ENCODE peak calls at places on chromosomes 13 and 19, in ten cellular contexts. One of them, this sample, is unnamed. For H3K4me1, the result is how much of the 10 kb centered on the place peaks cover.

GRCh38 chr13:26964278-26965057 is 203.9 kb upstream of the GPR12 start:
- DNase-seq in CD8-positive, alpha-beta memory T cell: no peak
- DNase-seq in sigmoid colon: no peak
- DNase-seq in heart right ventricle: peak
- DNase-seq in Peyer's patch: no peak
- DNase-seq in ovary: no peak
- DNase-seq in mesenchymal stem cell: peak
- DNase-seq in uterus: no peak
- DNase-seq in body of pancreas: peak
- DNase-seq in cardiac muscle cell: peak
- DNase-seq in this sample: no peak

GRCh38 chr19:1494115-1494815 is 3.3 kb downstream of the REEP6 start:
- DNase-seq in CD8-positive, alpha-beta memory T cell: no peak
- DNase-seq in sigmoid colon: no peak
- DNase-seq in heart right ventricle: no peak
- DNase-seq in Peyer's patch: no peak
- DNase-seq in ovary: no peak
- DNase-seq in mesenchymal stem cell: no peak
- DNase-seq in uterus: no peak
- DNase-seq in body of pancreas: no peak
- DNase-seq in cardiac muscle cell: no peak
- DNase-seq in this sample: no peak

GRCh38 chr19:41624515-41624914 is 2.4 kb downstream of the CEACAM4 start:
- DNase-seq in CD8-positive, alpha-beta memory T cell: no peak
- DNase-seq in sigmoid colon: no peak
- DNase-seq in heart right ventricle: no peak
- DNase-seq in Peyer's patch: no peak
- DNase-seq in ovary: no peak
- DNase-seq in mesenchymal stem cell: no peak
- DNase-seq in uterus: no peak
- DNase-seq in body of pancreas: no peak
- DNase-seq in cardiac muscle cell: no peak
- DNase-seq in this sample: no peak

GRCh38 chr13:112814905-112815585 is 125.2 kb downstream of the ATP11A start:
- DNase-seq in CD8-positive, alpha-beta memory T cell: no peak
- DNase-seq in sigmoid colon: peak
- DNase-seq in heart right ventricle: no peak
- DNase-seq in Peyer's patch: no peak
- DNase-seq in ovary: no peak
- DNase-seq in mesenchymal stem cell: peak
- DNase-seq in uterus: no peak
- DNase-seq in body of pancreas: no peak
- DNase-seq in cardiac muscle cell: peak
- DNase-seq in this sample: no peak

GRCh38 chr13:95007322-95007721 is 293.9 kb downstream of the ABCC4 start:
- DNase-seq in CD8-positive, alpha-beta memory T cell: no peak
- DNase-seq in sigmoid colon: no peak
- DNase-seq in heart right ventricle: no peak
- DNase-seq in Peyer's patch: no peak
- DNase-seq in ovary: no peak
- DNase-seq in mesenchymal stem cell: no peak
- DNase-seq in uterus: no peak
- DNase-seq in body of pancreas: no peak
- DNase-seq in cardiac muscle cell: no peak
- DNase-seq in this sample: no peak

GRCh38 chr19:50686310-50687032 is 33.1 kb downstream of the SHANK1 start:
- DNase-seq in CD8-positive, alpha-beta memory T cell: no peak
- DNase-seq in sigmoid colon: no peak
- DNase-seq in heart right ventricle: no peak
- DNase-seq in Peyer's patch: peak
- DNase-seq in ovary: no peak
- DNase-seq in mesenchymal stem cell: no peak
- DNase-seq in uterus: no peak
- DNase-seq in body of pancreas: no peak
- DNase-seq in cardiac muscle cell: no peak
- DNase-seq in this sample: no peak

GRCh38 chr19:812049-812816 is 9.5 kb downstream of the PLPPR3 start:
- DNase-seq in CD8-positive, alpha-beta memory T cell: no peak
- DNase-seq in sigmoid colon: no peak
- DNase-seq in heart right ventricle: no peak
- DNase-seq in Peyer's patch: no peak
- DNase-seq in ovary: peak
- DNase-seq in mesenchymal stem cell: no peak
- DNase-seq in uterus: no peak
- DNase-seq in body of pancreas: no peak
- DNase-seq in cardiac muscle cell: no peak
- DNase-seq in this sample: no peak

GRCh38 chr19:47305309-47305751 is 4.3 kb upstream of the C5AR1 start:
- DNase-seq in CD8-positive, alpha-beta memory T cell: peak
- DNase-seq in sigmoid colon: peak
- DNase-seq in heart right ventricle: peak
- DNase-seq in Peyer's patch: peak
- DNase-seq in ovary: peak
- DNase-seq in mesenchymal stem cell: peak
- DNase-seq in uterus: peak
- DNase-seq in body of pancreas: peak
- DNase-seq in cardiac muscle cell: peak
- DNase-seq in this sample: peak

GRCh38 chr13:91133941-91134772 is 213.3 kb upstream of the MIR17HG start:
- DNase-seq in CD8-positive, alpha-beta memory T cell: peak
- DNase-seq in sigmoid colon: no peak
- DNase-seq in heart right ventricle: peak
- DNase-seq in Peyer's patch: no peak
- DNase-seq in ovary: no peak
- DNase-seq in mesenchymal stem cell: peak
- DNase-seq in uterus: no peak
- DNase-seq in body of pancreas: peak
- DNase-seq in cardiac muscle cell: peak
- DNase-seq in this sample: peak

GRCh38 chr19:29840066-29840950 is 28.5 kb downstream of the CCNE1 start:
- DNase-seq in CD8-positive, alpha-beta memory T cell: no peak
- DNase-seq in sigmoid colon: peak
- DNase-seq in heart right ventricle: no peak
- DNase-seq in Peyer's patch: no peak
- DNase-seq in ovary: no peak
- DNase-seq in mesenchymal stem cell: no peak
- DNase-seq in uterus: no peak
- DNase-seq in body of pancreas: no peak
- DNase-seq in cardiac muscle cell: no peak
- DNase-seq in this sample: no peak

GRCh38 chr13:73715114-73715909 is 418.9 kb downstream of the KLF12 start:
- DNase-seq in CD8-positive, alpha-beta memory T cell: peak
- DNase-seq in sigmoid colon: no peak
- DNase-seq in heart right ventricle: no peak
- DNase-seq in Peyer's patch: no peak
- DNase-seq in ovary: no peak
- DNase-seq in mesenchymal stem cell: no peak
- DNase-seq in uterus: no peak
- DNase-seq in body of pancreas: no peak
- DNase-seq in cardiac muscle cell: no peak
- DNase-seq in this sample: no peak

GRCh38 chr19:10855879-10856522 is 7.8 kb downstream of the C19orf38 start:
- DNase-seq in CD8-positive, alpha-beta memory T cell: no peak
- DNase-seq in sigmoid colon: no peak
- DNase-seq in heart right ventricle: no peak
- DNase-seq in Peyer's patch: no peak
- DNase-seq in ovary: no peak
- DNase-seq in mesenchymal stem cell: no peak
- DNase-seq in uterus: no peak
- DNase-seq in body of pancreas: no peak
- DNase-seq in cardiac muscle cell: peak
- DNase-seq in this sample: no peak
- H3K4me1 ChIP-seq in CD8-positive, alpha-beta memory T cell: under half
- H3K4me1 ChIP-seq in sigmoid colon: under half
- H3K4me1 ChIP-seq in heart right ventricle: under half
- H3K4me1 ChIP-seq in Peyer's patch: under half
- H3K4me1 ChIP-seq in ovary: under half
- H3K4me1 ChIP-seq in mesenchymal stem cell: under half
- H3K4me1 ChIP-seq in uterus: under half
- H3K4me1 ChIP-seq in body of pancreas: under half
- H3K4me1 ChIP-seq in cardiac muscle cell: under half
- H3K4me1 ChIP-seq in this sample: under half

GRCh38 chr19:54162241-54162805 is 2.8 kb upstream of the LENG1 start:
- DNase-seq in CD8-positive, alpha-beta memory T cell: peak
- DNase-seq in sigmoid colon: peak
- DNase-seq in heart right ventricle: peak
- DNase-seq in Peyer's patch: peak
- DNase-seq in ovary: peak
- DNase-seq in mesenchymal stem cell: peak
- DNase-seq in uterus: peak
- DNase-seq in body of pancreas: peak
- DNase-seq in cardiac muscle cell: peak
- DNase-seq in this sample: peak
- H3K4me1 ChIP-seq in CD8-positive, alpha-beta memory T cell: half or more
- H3K4me1 ChIP-seq in sigmoid colon: half or more
- H3K4me1 ChIP-seq in heart right ventricle: under half
- H3K4me1 ChIP-seq in Peyer's patch: under half
- H3K4me1 ChIP-seq in ovary: under half
- H3K4me1 ChIP-seq in mesenchymal stem cell: under half
- H3K4me1 ChIP-seq in uterus: under half
- H3K4me1 ChIP-seq in body of pancreas: under half
- H3K4me1 ChIP-seq in cardiac muscle cell: under half
- H3K4me1 ChIP-seq in this sample: under half

GRCh38 chr13:93430346-93430745 is 203.7 kb downstream of the GPC6 start:
- DNase-seq in CD8-positive, alpha-beta memory T cell: no peak
- DNase-seq in sigmoid colon: no peak
- DNase-seq in heart right ventricle: no peak
- DNase-seq in Peyer's patch: no peak
- DNase-seq in ovary: no peak
- DNase-seq in mesenchymal stem cell: no peak
- DNase-seq in uterus: no peak
- DNase-seq in body of pancreas: no peak
- DNase-seq in cardiac muscle cell: no peak
- DNase-seq in this sample: no peak
- H3K4me1 ChIP-seq in CD8-positive, alpha-beta memory T cell: under half
- H3K4me1 ChIP-seq in sigmoid colon: under half
- H3K4me1 ChIP-seq in heart right ventricle: under half
- H3K4me1 ChIP-seq in Peyer's patch: under half
- H3K4me1 ChIP-seq in ovary: under half
- H3K4me1 ChIP-seq in mesenchymal stem cell: under half
- H3K4me1 ChIP-seq in uterus: under half
- H3K4me1 ChIP-seq in body of pancreas: under half
- H3K4me1 ChIP-seq in cardiac muscle cell: under half
- H3K4me1 ChIP-seq in this sample: under half

DNA sequence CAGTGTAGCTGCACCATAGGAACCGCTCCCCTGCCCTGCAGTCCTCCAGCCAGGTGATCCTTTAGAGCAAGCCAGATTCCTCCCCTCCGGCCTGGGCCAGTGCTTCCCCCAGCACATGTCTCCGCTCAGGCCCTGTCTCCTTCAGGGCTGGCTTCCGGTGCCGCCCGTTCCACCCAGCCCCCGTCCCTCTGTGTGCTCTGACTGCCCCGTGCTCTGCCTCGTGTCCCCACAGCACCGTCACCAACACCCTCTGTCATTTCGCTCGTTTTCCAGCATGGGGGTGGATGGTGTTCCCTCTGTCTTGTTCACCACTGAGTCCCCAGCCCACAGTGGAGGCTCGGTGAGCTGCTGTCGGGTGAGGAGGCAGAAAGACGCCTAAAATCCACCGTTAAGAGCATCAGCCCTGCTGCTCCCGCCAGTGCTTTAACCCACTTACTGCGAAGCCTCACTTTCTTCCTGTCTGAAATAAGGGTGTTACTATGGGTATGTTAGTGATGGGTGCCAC is 54.5 kb downstream of the TSSK6 start:
- DNase-seq in CD8-positive, alpha-beta memory T cell: peak
- DNase-seq in sigmoid colon: peak
- DNase-seq in heart right ventricle: peak
- DNase-seq in Peyer's patch: no peak
- DNase-seq in ovary: no peak
- DNase-seq in mesenchymal stem cell: peak
- DNase-seq in uterus: no peak
- DNase-seq in body of pancreas: peak
- DNase-seq in cardiac muscle cell: peak
- DNase-seq in this sample: no peak
- H3K4me1 ChIP-seq in CD8-positive, alpha-beta memory T cell: half or more
- H3K4me1 ChIP-seq in sigmoid colon: half or more
- H3K4me1 ChIP-seq in heart right ventricle: half or more
- H3K4me1 ChIP-seq in Peyer's patch: under half
- H3K4me1 ChIP-seq in ovary: under half
- H3K4me1 ChIP-seq in mesenchymal stem cell: half or more
- H3K4me1 ChIP-seq in uterus: under half
- H3K4me1 ChIP-seq in body of pancreas: half or more
- H3K4me1 ChIP-seq in cardiac muscle cell: half or more
- H3K4me1 ChIP-seq in this sample: half or more

DNA sequence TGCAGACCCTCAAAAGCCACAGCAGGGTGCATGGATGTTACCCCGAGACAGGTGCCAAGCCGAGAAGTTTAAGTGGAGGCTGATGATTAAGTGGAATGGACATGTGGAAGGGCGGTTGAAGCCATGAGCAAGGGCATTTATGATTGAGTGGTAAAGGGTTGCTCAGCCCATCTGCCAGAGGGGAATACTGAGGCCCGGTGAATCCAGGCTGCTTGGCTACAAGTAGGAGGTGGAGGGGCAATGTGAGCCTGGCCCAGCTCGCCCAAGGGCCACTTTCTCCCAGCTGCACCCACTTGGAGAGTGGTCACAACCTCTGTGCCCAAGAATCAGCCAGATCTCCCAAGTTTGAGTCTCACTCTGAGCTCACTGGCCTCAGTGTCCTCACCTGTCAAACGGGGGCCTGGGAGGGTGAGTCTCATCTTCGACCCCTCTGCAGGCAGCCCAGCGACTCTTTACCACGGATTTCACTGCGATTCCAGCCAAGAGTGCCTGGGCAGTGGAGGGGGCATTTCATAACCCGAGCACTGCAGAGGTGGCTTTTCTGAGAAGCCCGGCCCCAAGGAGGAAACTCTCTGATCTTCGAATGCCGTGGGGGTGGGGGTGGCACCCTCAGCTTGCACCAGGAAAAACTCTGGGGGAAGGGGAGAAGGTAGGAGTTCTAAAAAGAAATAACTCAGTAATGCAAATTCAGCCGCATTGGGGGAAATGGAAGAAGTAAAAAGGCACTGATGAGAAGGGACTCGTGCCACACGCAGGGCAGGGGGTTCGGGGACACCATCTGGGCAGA is 62.8 kb upstream of the KLF2 start:
- DNase-seq in CD8-positive, alpha-beta memory T cell: no peak
- DNase-seq in sigmoid colon: no peak
- DNase-seq in heart right ventricle: no peak
- DNase-seq in Peyer's patch: no peak
- DNase-seq in ovary: no peak
- DNase-seq in mesenchymal stem cell: no peak
- DNase-seq in uterus: no peak
- DNase-seq in body of pancreas: no peak
- DNase-seq in cardiac muscle cell: no peak
- DNase-seq in this sample: peak
- H3K4me1 ChIP-seq in CD8-positive, alpha-beta memory T cell: half or more
- H3K4me1 ChIP-seq in sigmoid colon: under half
- H3K4me1 ChIP-seq in heart right ventricle: under half
- H3K4me1 ChIP-seq in Peyer's patch: under half
- H3K4me1 ChIP-seq in ovary: under half
- H3K4me1 ChIP-seq in mesenchymal stem cell: under half
- H3K4me1 ChIP-seq in uterus: under half
- H3K4me1 ChIP-seq in body of pancreas: under half
- H3K4me1 ChIP-seq in cardiac muscle cell: under half
- H3K4me1 ChIP-seq in this sample: under half

This sample was measured in Caco-2.